ENCODE peak calls at places on chromosomes 3 and 15, in nine cellular contexts. U is transverse colon, D is foreskin fibroblast, L is GM13977, S is lower lobe of right lung, O is endothelial cell, N is spleen, X is pancreas, K is GM13976. G is an unnamed sample.

GRCh38 chr3:114363554-114364202 is 69.8 kb downstream of the TIGIT start:
- DNase-seq in U (no peak), D (peak; percentile 82), L (no peak), S (no peak), O (no peak), N (no peak), X (no peak), K (no peak), G (no peak)

GRCh38 chr15:38593523-38593922 is 28.9 kb upstream of the RASGRP1 start:
- DNase-seq in U (no peak), D (no peak), L (no peak), S (no peak), O (no peak), N (no peak), X (no peak), K (no peak), G (no peak)

GRCh38 chr15:29089731-29090616 is 179.6 kb downstream of the NSMCE3 start:
- DNase-seq in U (no peak), D (peak; percentile 8), L (no peak), S (no peak), O (no peak), N (peak; percentile 75), X (no peak), K (peak; percentile 36), G (no peak)

GRCh38 chr3:20056727-20057611 is 16.7 kb downstream of the KAT2B start:
- DNase-seq in U (no peak), D (peak; percentile 29), L (no peak), S (no peak), O (no peak), N (no peak), X (no peak), K (peak; percentile 34), G (no peak)

GRCh38 chr3:141477224-141477623 is 9.6 kb upstream of the RASA2 start:
- DNase-seq in U (no peak), D (peak; percentile 88), L (no peak), S (no peak), O (no peak), N (no peak), X (no peak), K (no peak), G (no peak)

GRCh38 chr3:190094201-190094718 is 26.4 kb downstream of the P3H2 start:
- DNase-seq in U (no peak), D (no peak), L (no peak), S (no peak), O (no peak), N (no peak), X (no peak), K (no peak), G (no peak)

GRCh38 chr3:53773586-53774368 is 72.4 kb downstream of the CHDH start:
- DNase-seq in U (no peak), D (peak; percentile 80), L (peak; percentile 59), S (no peak), O (no peak), N (no peak), X (no peak), K (peak; percentile 70), G (no peak)

GRCh38 chr3:117745516-117745915 is 1035.9 kb downstream of the TUSC7 start:
- DNase-seq in U (no peak), D (no peak), L (no peak), S (no peak), O (no peak), N (no peak), X (no peak), K (no peak), G (no peak)

GRCh38 chr3:113212845-113213375 is 1.6 kb downstream of the BOC start:
- DNase-seq in U (no peak), D (no peak), L (no peak), S (no peak), O (no peak), N (no peak), X (no peak), K (no peak), G (no peak)

GRCh38 chr3:113214227-113214626 is 2.9 kb downstream of the BOC start:
- DNase-seq in U (no peak), D (no peak), L (no peak), S (no peak), O (no peak), N (no peak), X (no peak), K (no peak), G (no peak)

GRCh38 chr3:113212155-113212844 is 943 bp downstream of the BOC start:
- DNase-seq in U (no peak), D (no peak), L (no peak), S (no peak), O (peak; percentile 26), N (no peak), X (no peak), K (peak; percentile 48), G (no peak)

GRCh38 chr3:113210608-113211369 is 568 bp upstream of the BOC start:
- DNase-seq in U (no peak), D (no peak), L (no peak), S (no peak), O (no peak), N (no peak), X (no peak), K (no peak), G (no peak)

GRCh38 chr3:113211370-113212154 is at the start of gene BOC:
- DNase-seq in U (no peak), D (peak; percentile 52), L (peak; percentile 72), S (peak; percentile 47), O (peak; percentile 44), N (no peak), X (peak; percentile 80), K (peak; percentile 69), G (no peak)
- TF ChIP-seq CTCF in U (no peak), D (no peak), L (no peak), S (no peak), O (no peak), N (no peak), X (no peak), K (no peak), G (no peak)

DNA sequence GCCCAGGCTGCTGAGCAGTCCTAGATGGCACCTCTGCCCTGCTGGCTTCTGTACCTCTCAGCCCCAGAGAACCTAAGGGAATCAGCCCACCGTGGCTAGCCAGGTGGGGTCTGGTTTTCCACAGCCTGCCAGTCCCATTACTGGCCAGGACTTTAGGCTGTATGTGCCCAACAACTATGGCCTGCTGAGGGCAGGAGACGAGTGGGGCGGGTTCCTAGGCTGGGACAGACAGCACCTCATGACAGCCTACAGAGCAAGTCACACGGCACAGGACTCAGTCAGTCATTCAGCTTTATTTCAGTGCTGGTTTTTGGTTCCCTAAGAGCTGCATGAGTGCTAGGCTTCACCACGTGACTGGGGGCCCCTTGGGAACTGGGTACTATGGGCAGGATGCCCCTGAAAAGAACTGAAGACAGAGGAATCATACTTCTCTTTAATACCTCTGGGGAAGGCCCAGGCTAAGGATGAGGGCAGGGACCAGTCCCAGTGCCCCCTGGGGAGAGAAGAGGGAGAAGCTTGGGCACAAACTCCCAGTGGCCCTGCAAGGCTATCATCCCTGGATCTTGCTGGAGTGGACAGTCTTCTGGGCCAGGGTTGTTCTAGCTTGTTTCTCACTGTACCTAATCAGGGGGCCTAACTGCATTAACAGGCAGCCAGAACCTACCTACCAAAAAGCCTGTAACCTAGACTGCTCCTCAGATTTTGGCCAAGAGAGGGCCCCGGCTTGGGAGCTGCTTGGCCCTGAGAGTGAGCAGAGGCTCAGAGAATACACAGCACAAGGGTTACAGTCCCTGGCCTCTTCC is 14.8 kb downstream of the CLK3 start:
- DNase-seq in U (no peak), D (no peak), L (no peak), S (no peak), O (no peak), N (peak; percentile 90), X (no peak), K (no peak), G (peak; percentile 67)
- TF ChIP-seq CTCF in U (no peak), D (peak; percentile 21), L (no peak), S (no peak), O (no peak), N (no peak), X (no peak), K (no peak), G (no peak)

GRCh38 chr15:65310431-65311137 is 6.1 kb downstream of the RNU5B-1 start:
- DNase-seq in U (no peak), D (peak; percentile 35), L (no peak), S (peak; percentile 36), O (no peak), N (peak; percentile 32), X (no peak), K (no peak), G (no peak)

GRCh38 chr15:65309882-65310418 is 5.5 kb downstream of the RNU5B-1 start:
- DNase-seq in U (no peak), D (peak; percentile 41), L (no peak), S (peak; percentile 9), O (no peak), N (peak; percentile 35), X (no peak), K (peak; percentile 3), G (no peak)

GRCh38 chr15:65307978-65308377 is 3.5 kb downstream of the RNU5B-1 start:
- DNase-seq in U (no peak), D (no peak), L (no peak), S (peak; percentile 12), O (no peak), N (peak; percentile 15), X (no peak), K (no peak), G (no peak)

GRCh38 chr15:65312400-65312916 is 8.0 kb downstream of the RNU5B-1 start:
- DNase-seq in U (no peak), D (no peak), L (no peak), S (peak; percentile 15), O (no peak), N (peak; percentile 28), X (no peak), K (no peak), G (no peak)

DNA sequence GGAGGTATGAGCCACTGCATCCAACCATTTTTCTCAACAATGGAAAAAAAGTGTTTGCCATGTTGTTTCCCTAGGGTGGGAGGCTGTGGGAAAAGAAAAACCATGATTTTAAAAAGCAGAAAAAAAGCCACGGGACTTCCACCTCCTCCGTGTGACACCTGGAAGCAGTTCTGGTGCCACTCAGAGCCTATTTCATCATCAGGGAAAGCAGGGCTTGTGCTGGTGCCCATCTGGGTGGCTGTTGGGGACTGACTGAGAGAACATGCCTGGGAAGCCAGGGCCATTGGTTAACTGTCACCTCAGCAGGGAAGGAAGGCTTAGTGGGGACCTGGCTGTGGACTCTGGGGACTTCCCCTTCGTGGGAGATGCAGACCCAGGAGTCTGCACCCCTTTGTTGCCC is 7.3 kb downstream of the RNU5B-1 start:
- DNase-seq in U (no peak), D (no peak), L (no peak), S (peak; percentile 14), O (no peak), N (peak; percentile 13), X (no peak), K (peak; percentile 3), G (no peak)
- TF ChIP-seq CTCF in U (no peak), D (no peak), L (no peak), S (no peak), O (no peak), N (no peak), X (no peak), K (no peak), G (no peak)

GRCh38 chr15:85412956-85413854 is 32.8 kb downstream of the AKAP13 start:
- DNase-seq in U (peak; percentile 77), D (peak; percentile 88), L (peak; percentile 91), S (peak; percentile 61), O (peak; percentile 11), N (peak; percentile 88), X (no peak), K (peak; percentile 90), G (peak; percentile 50)

GRCh38 chr15:85414991-85415390 is 34.6 kb downstream of the AKAP13 start:
- DNase-seq in U (no peak), D (no peak), L (no peak), S (no peak), O (no peak), N (no peak), X (no peak), K (no peak), G (no peak)

GRCh38 chr15:85415779-85416178 is 35.4 kb downstream of the AKAP13 start:
- DNase-seq in U (no peak), D (no peak), L (no peak), S (no peak), O (no peak), N (no peak), X (no peak), K (no peak), G (no peak)

GRCh38 chr15:85414037-85414436 is 33.6 kb downstream of the AKAP13 start:
- DNase-seq in U (no peak), D (no peak), L (no peak), S (no peak), O (no peak), N (no peak), X (no peak), K (no peak), G (no peak)

GRCh38 chr15:85414495-85414894 is 34.1 kb downstream of the AKAP13 start:
- DNase-seq in U (no peak), D (no peak), L (peak; percentile 60), S (no peak), O (no peak), N (no peak), X (no peak), K (peak; percentile 55), G (no peak)
- TF ChIP-seq CTCF in U (no peak), D (no peak), L (peak; percentile 35), S (peak; percentile 22), O (no peak), N (peak; percentile 42), X (no peak), K (peak; percentile 36), G (no peak)